ENCODE peak calls at places on chromosomes 7 and 10, in six cellular contexts. B is NCI-H526 treated with DMSO at 0.1 percent for 48 hours, P is fibroblast of lung, X is natural killer cell, W is adrenal gland, D is GM13977. T is an unnamed sample.

GRCh38 chr10:22459496-22459895 is 114.2 kb downstream of the SPAG6 start:
- DNase-seq in B (no peak), P (no peak), X (no peak), W (no peak), D (no peak), T (no peak)

GRCh38 chr10:46297406-46298204 is 10.8 kb downstream of the ANTXRL start:
- DNase-seq in B (no peak), P (no peak), X (no peak), W (no peak), D (no peak), T (no peak)

GRCh38 chr7:116259821-116260440 is 49.6 kb downstream of the TES start:
- DNase-seq in B (no peak), P (peak; percentile 88), X (no peak), W (no peak), D (no peak), T (peak; percentile 66)

GRCh38 chr10:11397980-11398580 is 213.4 kb downstream of the USP6NL start:
- DNase-seq in B (no peak), P (peak; percentile 63), X (no peak), W (no peak), D (no peak), T (no peak)

GRCh38 chr7:21547511-21547910 is 4.7 kb downstream of the DNAH11 start:
- DNase-seq in B (no peak), P (no peak), X (no peak), W (no peak), D (no peak), T (no peak)

GRCh38 chr10:133154996-133155778 is 4.8 kb upstream of the KNDC1 start:
- DNase-seq in B (no peak), P (no peak), X (no peak), W (no peak), D (no peak), T (no peak)

GRCh38 chr7:42151309-42151708 is 85.7 kb downstream of the GLI3 start:
- DNase-seq in B (no peak), P (peak; percentile 16), X (no peak), W (no peak), D (no peak), T (no peak)

GRCh38 chr7:152572101-152572500 is 103.8 kb downstream of the XRCC2 start:
- DNase-seq in B (no peak), P (no peak), X (no peak), W (no peak), D (no peak), T (no peak)

GRCh38 chr7:22319424-22320403 is 37.2 kb downstream of the RAPGEF5 start:
- DNase-seq in B (peak; percentile 74), P (no peak), X (no peak), W (no peak), D (no peak), T (peak; percentile 87)

GRCh38 chr10:113454341-113455061 is 98.4 kb upstream of the HABP2 start:
- DNase-seq in B (peak; percentile 15), P (peak; percentile 16), X (peak; percentile 16), W (peak; percentile 34), D (peak; percentile 34), T (peak; percentile 51)

GRCh38 chr10:91652364-91652763 is 19.5 kb upstream of the PPP1R3C start:
- DNase-seq in B (no peak), P (peak; percentile 100), X (no peak), W (no peak), D (no peak), T (peak; percentile 58)

GRCh38 chr7:79286181-79286580 is 167.3 kb downstream of the MAGI2 start:
- DNase-seq in B (no peak), P (no peak), X (no peak), W (no peak), D (no peak), T (no peak)

GRCh38 chr10:101287922-101288638 is 58.8 kb upstream of the LBX1 start:
- DNase-seq in B (no peak), P (peak; percentile 17), X (no peak), W (peak; percentile 12), D (no peak), T (no peak)

GRCh38 chr7:64559206-64559605 is 3.7 kb downstream of the ZNF680 start:
- DNase-seq in B (no peak), P (peak; percentile 62), X (no peak), W (peak; percentile 45), D (no peak), T (no peak)

GRCh38 chr10:100743626-100744135 is 1.7 kb upstream of the PAX2 start:
- DNase-seq in B (peak; percentile 66), P (peak; percentile 44), X (no peak), W (peak; percentile 43), D (peak; percentile 89), T (peak; percentile 78)

GRCh38 chr7:7770228-7770627 is 51.8 kb upstream of the RPA3 start:
- DNase-seq in B (no peak), P (peak; percentile 71), X (no peak), W (no peak), D (no peak), T (no peak)

GRCh38 chr10:103502849-103503660 is 9.6 kb downstream of the NEURL1 start:
- DNase-seq in B (no peak), P (no peak), X (no peak), W (no peak), D (no peak), T (no peak)

GRCh38 chr10:83078160-83078559 is 1061.1 kb upstream of the GHITM start:
- DNase-seq in B (no peak), P (peak; percentile 22), X (no peak), W (no peak), D (no peak), T (no peak)

GRCh38 chr10:88114368-88114767 is 250.9 kb downstream of the PTEN start:
- DNase-seq in B (peak; percentile 15), P (peak; percentile 14), X (no peak), W (peak; percentile 46), D (no peak), T (peak; percentile 81)

GRCh38 chr10:6610647-6611046 is 30.6 kb upstream of the PRKCQ start:
- DNase-seq in B (no peak), P (no peak), X (no peak), W (no peak), D (no peak), T (no peak)

GRCh38 chr7:151167197-151167911 is at the start of gene GBX1:
- DNase-seq in B (no peak), P (peak; percentile 25), X (no peak), W (no peak), D (no peak), T (peak; percentile 14)

GRCh38 chr10:82874671-82875070 is 999.7 kb downstream of the NRG3 start:
- DNase-seq in B (no peak), P (peak; percentile 53), X (no peak), W (no peak), D (no peak), T (no peak)

GRCh38 chr7:16644624-16644986 is 949 bp downstream of the ANKMY2 start:
- DNase-seq in B (no peak), P (peak; percentile 58), X (peak; percentile 51), W (peak; percentile 66), D (peak; percentile 18), T (peak; percentile 79)